ENCODE peak calls at places on chromosomes 1 and 21, in nine cellular contexts. Y is left colon; J is posterior vena cava; Q is activated CD4-positive, alpha-beta T cell treated with anti-CD3 and anti-CD28 coated beads, Interleukin-2, amount 50 U/mL, for 48 hours; O is testis; X is amygdala; V is EL; N is HFFc6; A is mesenchymal stem cell. M is an unnamed sample.

GRCh38 chr1:175129997-175130648 is 62.5 kb downstream of the KIAA0040 start:
- DNase-seq in Y (no peak), O (no peak), V (no peak), A (no peak), X (no peak), J (no peak), N (no peak), Q (no peak), M (peak; percentile 52)

GRCh38 chr1:31416101-31416736 is 3.2 kb downstream of the SERINC2 start:
- DNase-seq in O (no peak), N (no peak), V (no peak), X (no peak), Y (peak; percentile 41), A (no peak), Q (no peak), J (no peak), M (no peak)

GRCh38 chr1:94873520-94874351 is 53.2 kb downstream of the CNN3 start:
- DNase-seq in Y (no peak), J (no peak), A (no peak), N (no peak), O (peak; percentile 65), X (peak; percentile 50), V (no peak), Q (no peak), M (no peak)

GRCh38 chr1:10969971-10970332 is 42.5 kb upstream of the TARDBP start:
- DNase-seq in O (no peak), Y (no peak), V (no peak), N (no peak), X (no peak), J (no peak), A (no peak), Q (no peak), M (no peak)

GRCh38 chr21:37871121-37871862 is 45.0 kb downstream of the KCNJ6 start:
- DNase-seq in X (no peak), Q (no peak), J (no peak), A (peak; percentile 86), Y (no peak), O (no peak), N (peak; percentile 69), V (peak; percentile 80), M (no peak)

GRCh38 chr1:21904725-21905520 is 32.2 kb downstream of the HSPG2 start:
- DNase-seq in X (no peak), J (peak; percentile 89), O (no peak), N (peak; percentile 76), V (peak; percentile 61), Y (peak; percentile 70), Q (peak; percentile 41), A (peak; percentile 88), M (no peak)

GRCh38 chr1:37243368-37244082 is 209.2 kb upstream of the GRIK3 start:
- DNase-seq in X (no peak), A (no peak), O (no peak), Y (no peak), Q (no peak), V (no peak), N (no peak), J (no peak), M (peak; percentile 32)

GRCh38 chr21:33240404-33240803 is 10.7 kb downstream of the IFNAR2 start:
- DNase-seq in V (no peak), X (no peak), J (no peak), N (no peak), Y (no peak), Q (no peak), A (no peak), O (no peak), M (no peak)

GRCh38 chr1:41503507-41504125 is 19.1 kb upstream of the EDN2 start:
- DNase-seq in A (no peak), J (no peak), X (no peak), Q (no peak), V (no peak), Y (no peak), N (peak; percentile 50), O (no peak), M (no peak)

GRCh38 chr1:207004931-207005830 is 27.4 kb downstream of the C1orf116 start:
- DNase-seq in Q (peak; percentile 55), N (peak; percentile 77), V (peak; percentile 86), X (no peak), J (no peak), A (peak; percentile 75), Y (peak; percentile 75), O (peak; percentile 79), M (peak; percentile 74)

GRCh38 chr21:31221051-31221450 is 123.0 kb downstream of the TIAM1 start:
- DNase-seq in N (no peak), V (no peak), A (no peak), X (no peak), J (no peak), Y (no peak), O (peak; percentile 44), Q (no peak), M (no peak)

GRCh38 chr21:17469727-17470126 is 43.1 kb upstream of the CXADR start:
- DNase-seq in A (no peak), N (no peak), V (no peak), Y (no peak), J (no peak), Q (no peak), X (no peak), O (no peak), M (no peak)

GRCh38 chr1:20726932-20727745 is 5.4 kb downstream of the SH2D5 start:
- DNase-seq in A (no peak), Q (no peak), N (no peak), O (peak; percentile 4), Y (no peak), J (peak; percentile 76), X (no peak), V (no peak), M (no peak)

GRCh38 chr1:197481101-197481500 is 213.0 kb downstream of the CRB1 start:
- DNase-seq in J (no peak), Q (peak; percentile 5), Y (no peak), N (no peak), O (no peak), X (no peak), A (peak; percentile 25), V (peak; percentile 37), M (no peak)

GRCh38 chr1:1067284-1068076 is 6.6 kb downstream of the RNF223 start:
- DNase-seq in A (no peak), N (no peak), X (no peak), J (no peak), V (no peak), O (no peak), Q (no peak), Y (peak; percentile 58), M (no peak)

GRCh38 chr1:93093332-93094006 is 14.4 kb downstream of the MTF2 start:
- DNase-seq in O (peak; percentile 20), V (peak; percentile 41), J (no peak), X (no peak), Q (no peak), N (no peak), Y (no peak), A (peak; percentile 17), M (peak; percentile 11)

GRCh38 chr1:208077232-208077751 is 166.4 kb upstream of the CD34 start:
- DNase-seq in Y (no peak), O (no peak), V (no peak), Q (no peak), X (no peak), J (peak; percentile 72), N (no peak), A (no peak), M (no peak)

GRCh38 chr1:8121261-8122159 is 95.4 kb upstream of the ERRFI1 start:
- DNase-seq in O (peak; percentile 71), J (no peak), V (no peak), N (no peak), A (peak; percentile 100), X (no peak), Y (peak; percentile 16), Q (no peak), M (peak; percentile 49)

GRCh38 chr1:224929335-224930237 is at the start of gene DNAH14:
- DNase-seq in Q (peak; percentile 11), A (peak; percentile 84), X (peak; percentile 5), J (peak; percentile 92), O (peak; percentile 81), Y (peak; percentile 84), N (peak; percentile 69), V (peak; percentile 84), M (peak; percentile 91)

GRCh38 chr1:203167026-203167912 is 8.4 kb downstream of the MYBPH start:
- DNase-seq in O (no peak), Q (no peak), X (no peak), Y (no peak), N (no peak), A (no peak), J (no peak), V (no peak), M (no peak)

GRCh38 chr1:22418852-22419480 is 32.7 kb upstream of the ZBTB40 start:
- DNase-seq in Q (no peak), V (peak; percentile 70), Y (no peak), O (no peak), J (no peak), A (peak; percentile 78), N (peak; percentile 68), X (no peak), M (no peak)

GRCh38 chr1:76303348-76303712 is 228.8 kb downstream of the ST6GALNAC3 start:
- DNase-seq in A (no peak), N (no peak), Q (no peak), X (no peak), Y (no peak), V (no peak), O (no peak), J (no peak), M (no peak)

GRCh38 chr1:103156966-103157365 is 48.6 kb upstream of the COL11A1 start:
- DNase-seq in A (peak; percentile 57), N (peak; percentile 72), Y (no peak), J (no peak), V (peak; percentile 68), X (no peak), O (no peak), Q (no peak), M (no peak)

GRCh38 chr1:159927211-159927886 is 2.0 kb upstream of the TAGLN2 start:
- DNase-seq in A (no peak), O (no peak), X (no peak), N (no peak), V (no peak), Q (no peak), J (no peak), Y (no peak), M (no peak)

GRCh38 chr21:43598416-43599120 is 60.7 kb downstream of the HSF2BP start:
- DNase-seq in N (peak; percentile 68), Y (no peak), A (peak; percentile 87), O (no peak), J (no peak), X (no peak), Q (no peak), V (peak; percentile 93), M (no peak)